ENCODE peak calls at places on chromosomes 12 and 14, in eight cellular contexts. A, Z, K, T, W, P, X and R are unnamed samples.

GRCh38 chr14:23910081-23910875 is 43.3 kb upstream of the DHRS4 start:
- DNase-seq in A (no peak), Z (peak), K (no peak), T (peak), W (peak), P (no peak), X (peak), R (peak)

GRCh38 chr12:49622501-49623141 is 740 bp upstream of the PRPF40B start:
- DNase-seq in A (no peak), Z (peak), K (no peak), T (peak), W (no peak), P (peak), X (peak), R (peak)

GRCh38 chr14:54329082-54329695 is 67.6 kb upstream of the CDKN3 start:
- DNase-seq in A (peak), Z (peak), K (peak), T (peak), W (peak), P (no peak), X (peak), R (peak)

GRCh38 chr12:44674866-44675265 is 201.2 kb downstream of the NELL2 start:
- DNase-seq in A (no peak), Z (no peak), K (no peak), T (no peak), W (no peak), P (no peak), X (no peak), R (no peak)

GRCh38 chr14:100902295-100902694 is 1.2 kb downstream of the RTL1 start:
- DNase-seq in A (no peak), Z (no peak), K (no peak), T (no peak), W (no peak), P (no peak), X (no peak), R (peak)

GRCh38 chr12:53828598-53828997 is 76.8 kb upstream of the CISTR start:
- DNase-seq in A (no peak), Z (no peak), K (no peak), T (no peak), W (no peak), P (no peak), X (no peak), R (no peak)

GRCh38 chr12:28966049-28966778 is 182.9 kb upstream of the FAR2 start:
- DNase-seq in A (peak), Z (no peak), K (peak), T (no peak), W (no peak), P (no peak), X (peak), R (no peak)

GRCh38 chr12:4047441-4047840 is 174.2 kb upstream of the PARP11 start:
- DNase-seq in A (no peak), Z (no peak), K (no peak), T (no peak), W (no peak), P (peak), X (no peak), R (no peak)

GRCh38 chr12:32549675-32550079 is 129.4 kb upstream of the DNM1L start:
- DNase-seq in A (no peak), Z (peak), K (no peak), T (no peak), W (no peak), P (no peak), X (no peak), R (no peak)

GRCh38 chr14:98136019-98136418 is 1136.0 kb downstream of the BCL11B start:
- DNase-seq in A (no peak), Z (no peak), K (no peak), T (no peak), W (no peak), P (no peak), X (no peak), R (peak)

GRCh38 chr12:48156648-48157015 is 683 bp downstream of the ASB8 start:
- DNase-seq in A (no peak), Z (no peak), K (no peak), T (no peak), W (no peak), P (no peak), X (no peak), R (no peak)

GRCh38 chr12:102948941-102949352 is 8.5 kb upstream of the ASCL1 start:
- DNase-seq in A (no peak), Z (peak), K (no peak), T (peak), W (no peak), P (no peak), X (peak), R (peak)

GRCh38 chr12:29516431-29516875 is 19.0 kb upstream of the OVCH1 start:
- DNase-seq in A (no peak), Z (peak), K (no peak), T (no peak), W (no peak), P (no peak), X (peak), R (no peak)

GRCh38 chr12:14410841-14411569 is 45.5 kb downstream of the ATF7IP start:
- DNase-seq in A (no peak), Z (no peak), K (no peak), T (no peak), W (no peak), P (no peak), X (peak), R (no peak)

GRCh38 chr12:124550123-124551089 is 17.0 kb downstream of the NCOR2 start:
- DNase-seq in A (no peak), Z (no peak), K (no peak), T (no peak), W (no peak), P (no peak), X (no peak), R (no peak)

DNA sequence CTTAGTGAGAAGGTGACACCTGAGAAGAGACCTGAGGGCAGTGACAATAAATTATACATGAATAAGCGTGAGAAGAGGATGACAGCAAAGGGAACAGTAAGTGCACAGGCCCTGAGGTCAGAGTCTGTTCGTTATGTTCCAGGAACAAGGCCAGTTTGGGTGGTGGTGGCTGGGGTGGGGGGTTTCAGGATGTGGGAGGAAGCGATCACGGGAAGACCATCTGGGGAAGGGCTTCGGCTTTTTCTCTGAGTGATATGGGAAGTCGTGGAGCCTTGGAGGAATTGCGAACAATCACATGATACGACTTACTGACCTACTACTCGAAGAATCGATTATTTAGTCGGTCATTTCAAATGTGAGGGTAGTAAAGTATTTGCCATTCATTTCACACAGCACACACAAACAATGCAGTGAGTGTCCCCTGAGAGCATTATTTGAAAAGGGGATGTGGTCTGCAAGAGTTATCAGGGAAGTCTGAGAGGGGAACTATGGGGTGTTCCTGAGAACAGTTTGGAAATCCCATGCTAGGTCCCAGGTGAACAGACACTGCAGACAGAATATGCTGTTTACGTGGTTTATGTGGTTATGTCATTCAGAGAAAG is 94.7 kb downstream of the SLC38A1 start:
- DNase-seq in A (no peak), Z (no peak), K (no peak), T (no peak), W (no peak), P (no peak), X (no peak), R (no peak)
- H3K4me3 ChIP-seq in A (no peak), Z (no peak), K (no peak), T (no peak), W (no peak), P (no peak), X (no peak), R (no peak)

DNA sequence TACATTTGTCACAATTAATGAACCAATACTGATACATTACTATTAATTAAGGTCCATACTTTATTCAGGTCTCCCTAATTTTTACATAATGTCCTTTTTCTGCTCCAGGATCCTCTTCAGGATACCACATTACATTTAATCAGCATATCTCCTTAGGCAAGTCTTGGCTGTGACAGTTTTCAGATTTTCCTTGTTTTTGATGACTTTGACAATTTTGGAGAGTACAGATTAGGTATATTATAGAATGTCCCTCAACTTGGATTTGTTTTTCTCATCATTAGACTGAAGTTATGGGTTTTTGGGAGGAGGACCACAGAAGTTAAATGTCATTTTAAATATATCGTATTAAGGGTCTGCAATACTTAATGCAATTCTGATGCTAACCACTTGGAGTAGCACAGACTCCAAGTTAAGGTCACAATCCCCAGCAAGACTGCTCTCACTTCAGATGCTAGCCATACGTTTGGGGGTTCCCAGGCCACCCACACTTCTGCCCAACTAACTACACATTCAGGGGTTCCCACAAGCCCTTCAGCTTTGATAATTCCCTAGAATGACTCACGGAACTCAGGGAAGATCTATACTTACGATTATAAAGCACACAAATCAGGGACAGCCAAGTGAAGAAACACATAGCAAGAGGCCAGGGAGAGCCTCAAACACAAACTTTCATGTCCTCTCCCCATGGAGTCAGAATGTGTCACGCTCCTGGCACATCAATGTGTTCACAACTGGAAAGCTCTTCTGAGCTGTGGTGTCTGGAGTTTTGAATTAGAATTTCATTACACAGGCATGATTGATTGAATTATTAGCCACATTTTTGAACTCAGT is 17.0 kb upstream of the NUBPL start:
- DNase-seq in A (no peak), Z (peak), K (no peak), T (no peak), W (no peak), P (no peak), X (peak), R (no peak)
- H3K4me3 ChIP-seq in A (no peak), Z (no peak), K (no peak), T (no peak), W (no peak), P (no peak), X (no peak), R (no peak)

GRCh38 chr12:120259418-120260202 is 5.9 kb downstream of the PXN start:
- DNase-seq in A (no peak), Z (peak), K (no peak), T (no peak), W (no peak), P (no peak), X (peak), R (no peak)

GRCh38 chr12:120258323-120258896 is 7.1 kb downstream of the PXN start:
- DNase-seq in A (no peak), Z (no peak), K (no peak), T (no peak), W (no peak), P (no peak), X (no peak), R (no peak)

GRCh38 chr12:120260607-120261006 is 4.9 kb downstream of the PXN start:
- DNase-seq in A (no peak), Z (no peak), K (no peak), T (no peak), W (no peak), P (no peak), X (no peak), R (no peak)

GRCh38 chr12:120254809-120255208 is 10.7 kb downstream of the PXN start:
- DNase-seq in A (no peak), Z (peak), K (peak), T (no peak), W (no peak), P (no peak), X (no peak), R (no peak)

DNA sequence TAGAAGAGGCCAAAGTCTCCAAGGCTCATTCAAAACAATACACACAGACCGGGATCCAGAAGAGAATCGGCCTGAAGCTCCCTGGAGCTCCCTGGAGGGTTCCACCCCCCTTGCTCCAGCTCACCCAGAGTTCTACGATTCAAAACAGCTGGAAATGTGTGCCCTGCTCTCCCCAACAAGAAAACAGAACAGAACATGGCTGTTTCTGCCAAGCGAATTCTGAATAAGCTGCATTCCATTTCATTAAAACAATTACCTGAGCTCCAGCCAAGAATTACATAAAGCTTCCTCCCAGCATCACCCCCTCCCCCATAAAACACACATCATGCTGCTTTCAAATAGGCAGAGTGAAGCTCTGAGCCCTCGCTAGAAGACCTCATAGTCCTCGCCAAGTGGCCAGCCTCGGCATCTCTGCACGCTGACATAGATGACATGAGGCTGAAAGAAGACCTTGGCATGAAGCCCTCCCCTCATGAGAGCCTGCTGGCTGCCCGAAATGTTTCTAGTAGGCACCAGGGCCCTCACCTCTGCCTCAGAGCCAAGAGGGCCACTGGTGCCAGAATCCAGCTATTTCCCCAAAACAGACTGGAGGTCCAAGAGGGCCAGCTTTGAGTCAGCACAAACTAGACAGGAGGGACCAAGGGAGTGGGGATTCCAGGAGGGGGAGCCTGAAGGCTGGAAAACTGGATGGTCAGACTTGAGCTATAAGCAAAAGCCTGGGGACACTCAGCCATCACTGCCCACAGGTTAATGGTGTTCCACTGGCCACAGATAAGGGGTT is 8.3 kb downstream of the PXN start:
- DNase-seq in A (peak), Z (peak), K (peak), T (peak), W (no peak), P (no peak), X (peak), R (no peak)
- H3K4me3 ChIP-seq in A (no peak), Z (no peak), K (peak), T (no peak), W (no peak), P (no peak), X (peak), R (no peak)

DNA sequence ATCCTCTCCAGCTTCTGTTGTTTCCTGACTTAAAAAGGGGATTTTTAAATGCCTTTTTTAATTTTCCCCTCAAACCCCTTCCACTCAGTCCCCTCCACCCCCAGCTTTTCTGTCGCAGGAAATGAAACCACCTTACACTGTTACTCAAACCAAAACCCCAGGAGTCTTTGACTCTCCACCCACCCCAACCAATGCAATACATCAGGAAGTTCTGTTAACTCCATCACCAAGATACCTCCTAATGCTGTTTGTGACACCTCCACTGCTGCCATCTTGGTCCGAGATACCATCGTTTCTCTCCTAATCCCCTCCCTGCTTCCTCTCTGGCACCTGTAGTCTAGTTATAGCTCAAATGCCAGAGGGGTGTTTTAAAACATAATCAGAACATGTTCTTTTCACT is 25.4 kb upstream of the CPM start:
- DNase-seq in A (no peak), Z (no peak), K (no peak), T (no peak), W (no peak), P (no peak), X (no peak), R (peak)
- H3K4me3 ChIP-seq in A (no peak), Z (no peak), K (no peak), T (no peak), W (no peak), P (no peak), X (no peak), R (no peak)

GRCh38 chr14:79407572-79407971 is 803.7 kb downstream of the DIO2 start:
- DNase-seq in A (no peak), Z (no peak), K (no peak), T (no peak), W (no peak), P (no peak), X (no peak), R (no peak)
- H3K4me3 ChIP-seq in A (no peak), Z (no peak), K (no peak), T (no peak), W (no peak), P (no peak), X (no peak), R (no peak)